ENCODE peak calls at places on chromosome 2, in six cellular contexts. K is brain microvascular endothelial cell, M is kidney epithelial cell, O is transverse colon, Y is IMR-90, I is heart left ventricle. E is an unnamed sample.

GRCh38 chr2:9967053-9967775 is 15.7 kb downstream of the GRHL1 start:
- DNase-seq in M (no peak), Y (no peak), K (no peak), I (no peak), O (no peak), E (peak)

GRCh38 chr2:168194784-168195522 is 52.4 kb downstream of the STK39 start:
- DNase-seq in O (no peak), Y (peak), K (no peak), I (no peak), M (no peak), E (peak)

GRCh38 chr2:69113627-69114026 is 100.6 kb downstream of the ANTXR1 start:
- DNase-seq in I (no peak), Y (no peak), O (no peak), M (no peak), K (no peak), E (peak)

GRCh38 chr2:189347540-189347939 is 93.7 kb upstream of the WDR75 start:
- DNase-seq in Y (peak), I (no peak), M (peak), O (peak), K (peak), E (peak)

GRCh38 chr2:77270433-77270832 is 251.7 kb downstream of the LRRTM4 start:
- DNase-seq in I (no peak), M (no peak), K (no peak), Y (no peak), O (no peak), E (no peak)

GRCh38 chr2:189265696-189266320 is 86.2 kb upstream of the COL5A2 start:
- DNase-seq in K (no peak), O (no peak), I (no peak), Y (peak), M (no peak), E (peak)

GRCh38 chr2:201122276-201122675 is 6.3 kb downstream of the CFLAR start:
- DNase-seq in Y (no peak), M (no peak), I (no peak), K (no peak), O (no peak), E (peak)

GRCh38 chr2:211359353-211359752 is 803.0 kb downstream of the CPS1 start:
- DNase-seq in I (no peak), M (no peak), Y (no peak), K (no peak), O (no peak), E (no peak)

GRCh38 chr2:229387815-229388214 is 116.7 kb upstream of the PID1 start:
- DNase-seq in M (no peak), O (no peak), I (no peak), Y (no peak), K (no peak), E (peak)

GRCh38 chr2:160290590-160290989 is 90.5 kb upstream of the ITGB6 start:
- DNase-seq in I (no peak), O (no peak), Y (no peak), M (no peak), K (no peak), E (no peak)

GRCh38 chr2:17643031-17643615 is 102.6 kb downstream of the VSNL1 start:
- DNase-seq in O (no peak), Y (peak), I (peak), K (peak), M (peak), E (peak)

GRCh38 chr2:102581911-102582310 is 37.4 kb upstream of the SLC9A2 start:
- DNase-seq in I (no peak), Y (no peak), M (no peak), O (no peak), K (no peak), E (no peak)

GRCh38 chr2:99697811-99698568 is 208.2 kb upstream of the REV1 start:
- DNase-seq in I (peak), M (peak), K (peak), O (no peak), Y (peak), E (peak)

GRCh38 chr2:20072436-20073158 is 21.2 kb upstream of the LAPTM4A start:
- DNase-seq in O (no peak), I (no peak), K (no peak), M (no peak), Y (no peak), E (no peak)

GRCh38 chr2:164818149-164819136 is 23.2 kb downstream of the COBLL1 start:
- DNase-seq in M (no peak), O (no peak), I (no peak), K (no peak), Y (no peak), E (no peak)

GRCh38 chr2:100011272-100011711 is 131.1 kb downstream of the AFF3 start:
- DNase-seq in O (no peak), M (peak), K (peak), I (no peak), Y (peak), E (peak)

GRCh38 chr2:156396126-156396525 is 40.1 kb upstream of the GPD2 start:
- DNase-seq in O (no peak), M (no peak), Y (no peak), I (no peak), K (no peak), E (no peak)

GRCh38 chr2:193240752-193241151 is 1046.0 kb upstream of the TMEFF2 start:
- DNase-seq in M (no peak), Y (no peak), K (no peak), I (no peak), O (no peak), E (no peak)

GRCh38 chr2:5609191-5609590 is 83.0 kb upstream of the SOX11 start:
- DNase-seq in I (no peak), M (no peak), K (no peak), Y (no peak), O (no peak), E (no peak)

GRCh38 chr2:3198119-3198518 is 179.5 kb downstream of the EIPR1 start:
- DNase-seq in O (no peak), Y (no peak), M (no peak), I (no peak), K (no peak), E (no peak)

GRCh38 chr2:235001237-235002133 is 49.7 kb downstream of the SH3BP4 start:
- DNase-seq in M (no peak), K (no peak), Y (no peak), I (no peak), O (peak), E (no peak)
- H3K4me3 ChIP-seq in M (no peak), K (no peak), Y (no peak), I (no peak), O (no peak), E (no peak)

GRCh38 chr2:55049794-55050132 is 488 bp downstream of the RTN4 start:
- DNase-seq in O (no peak), K (no peak), Y (no peak), M (no peak), I (no peak), E (peak)
- H3K4me3 ChIP-seq in O (peak), K (peak), Y (peak), M (peak), I (peak), E (peak)

GRCh38 chr2:236872015-236872414 is 213.7 kb upstream of the COPS8 start:
- DNase-seq in M (no peak), O (no peak), I (no peak), K (no peak), Y (no peak), E (no peak)
- H3K4me3 ChIP-seq in M (no peak), O (no peak), I (no peak), K (no peak), Y (no peak), E (no peak)

DNA sequence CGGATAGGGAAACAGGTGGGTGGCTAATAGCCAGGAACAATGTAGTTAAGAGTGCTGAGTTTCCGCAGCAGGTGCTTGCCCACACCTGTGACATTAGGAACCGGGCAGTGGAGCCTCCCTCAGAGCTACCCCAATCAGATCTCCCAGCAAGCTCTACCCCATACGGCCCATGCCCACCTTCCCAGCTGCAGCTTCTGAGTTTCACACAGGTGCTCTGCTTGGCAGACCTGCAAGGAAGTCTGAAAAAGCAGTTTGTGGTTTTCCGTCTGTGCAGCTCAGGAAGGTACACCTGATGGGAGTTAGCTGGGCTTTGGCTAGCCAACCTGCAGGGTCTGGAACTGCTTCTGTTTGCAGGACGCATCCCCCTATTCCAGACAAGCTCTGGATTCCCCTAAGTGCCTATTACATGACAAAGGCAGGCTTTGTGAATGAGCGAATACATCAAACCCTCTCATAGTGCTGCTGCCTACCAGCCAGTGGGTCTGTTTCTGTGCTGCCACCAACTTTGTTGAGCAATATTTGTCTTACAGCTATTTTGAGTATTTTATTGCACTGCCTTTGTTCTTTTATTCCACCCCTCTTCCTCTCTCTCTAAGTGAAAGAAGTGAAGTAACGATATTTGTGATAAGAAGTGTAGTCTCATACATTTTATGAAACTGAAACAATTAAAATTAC is 24.7 kb upstream of the CEP68 start:
- DNase-seq in K (no peak), M (no peak), I (no peak), Y (no peak), O (peak), E (no peak)
- H3K4me3 ChIP-seq in K (no peak), M (no peak), I (no peak), Y (no peak), O (no peak), E (no peak)

GRCh38 chr2:222892321-222892720 is 31.5 kb downstream of the ACSL3 start:
- DNase-seq in I (no peak), Y (peak), M (no peak), K (no peak), O (no peak), E (peak)

GRCh38 chr2:222893716-222894115 is 32.9 kb downstream of the ACSL3 start:
- DNase-seq in Y (no peak), I (no peak), M (no peak), K (no peak), O (no peak), E (no peak)

GRCh38 chr2:222895143-222895542 is 34.3 kb downstream of the ACSL3 start:
- DNase-seq in M (no peak), O (no peak), Y (no peak), K (no peak), I (no peak), E (no peak)

GRCh38 chr2:222888716-222889115 is 27.9 kb downstream of the ACSL3 start:
- DNase-seq in I (no peak), M (no peak), Y (no peak), K (no peak), O (no peak), E (no peak)

GRCh38 chr2:222891890-222892289 is 31.1 kb downstream of the ACSL3 start:
- DNase-seq in Y (peak), M (no peak), I (no peak), O (no peak), K (no peak), E (no peak)
- H3K4me3 ChIP-seq in Y (no peak), M (no peak), I (no peak), O (no peak), K (peak), E (no peak)

DNA sequence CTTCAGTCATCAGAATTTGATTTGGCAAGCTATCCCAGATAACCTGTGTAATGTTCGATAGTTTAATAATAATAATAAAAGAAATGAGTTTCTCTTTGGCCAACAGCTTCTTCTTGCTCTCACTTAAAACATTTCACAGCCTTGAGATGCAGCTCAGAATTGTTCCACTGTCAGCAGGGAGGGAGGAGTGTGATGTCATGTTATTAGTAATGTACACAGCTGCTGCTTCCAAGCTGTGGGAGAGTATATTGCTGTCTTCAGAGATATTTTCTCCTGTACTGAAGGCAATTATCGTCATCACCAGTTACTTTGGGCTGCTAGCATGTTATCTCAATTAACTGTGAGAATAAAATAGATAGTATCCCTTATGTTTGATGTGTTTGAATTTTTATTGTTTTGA is 146.9 kb upstream of the MAP3K20 start:
- DNase-seq in O (no peak), Y (peak), M (no peak), K (peak), I (no peak), E (peak)
- H3K4me3 ChIP-seq in O (no peak), Y (no peak), M (no peak), K (no peak), I (peak), E (no peak)

GRCh38 chr2:176098366-176099158 is 1.0 kb upstream of the HOXD12 start:
- DNase-seq in M (no peak), Y (no peak), I (no peak), O (no peak), K (no peak), E (no peak)
- H3K4me3 ChIP-seq in M (no peak), Y (no peak), I (no peak), O (no peak), K (no peak), E (peak)

GRCh38 chr2:120312076-120312475 is 33.9 kb upstream of the INHBB start:
- DNase-seq in Y (no peak), I (no peak), O (no peak), K (no peak), M (no peak), E (no peak)

GRCh38 chr2:120313695-120314615 is 32.0 kb upstream of the INHBB start:
- DNase-seq in K (no peak), Y (no peak), M (no peak), I (no peak), O (no peak), E (no peak)

GRCh38 chr2:120315367-120316033 is 30.4 kb upstream of the INHBB start:
- DNase-seq in K (no peak), M (no peak), O (no peak), I (no peak), Y (no peak), E (no peak)

GRCh38 chr2:120314656-120315366 is 31.1 kb upstream of the INHBB start:
- DNase-seq in O (no peak), Y (no peak), M (no peak), K (no peak), I (no peak), E (no peak)

GRCh38 chr2:120312861-120313694 is 32.9 kb upstream of the INHBB start:
- DNase-seq in I (peak), K (peak), Y (peak), O (peak), M (peak), E (peak)
- H3K4me3 ChIP-seq in I (peak), K (peak), Y (peak), O (peak), M (peak), E (peak)

DNA sequence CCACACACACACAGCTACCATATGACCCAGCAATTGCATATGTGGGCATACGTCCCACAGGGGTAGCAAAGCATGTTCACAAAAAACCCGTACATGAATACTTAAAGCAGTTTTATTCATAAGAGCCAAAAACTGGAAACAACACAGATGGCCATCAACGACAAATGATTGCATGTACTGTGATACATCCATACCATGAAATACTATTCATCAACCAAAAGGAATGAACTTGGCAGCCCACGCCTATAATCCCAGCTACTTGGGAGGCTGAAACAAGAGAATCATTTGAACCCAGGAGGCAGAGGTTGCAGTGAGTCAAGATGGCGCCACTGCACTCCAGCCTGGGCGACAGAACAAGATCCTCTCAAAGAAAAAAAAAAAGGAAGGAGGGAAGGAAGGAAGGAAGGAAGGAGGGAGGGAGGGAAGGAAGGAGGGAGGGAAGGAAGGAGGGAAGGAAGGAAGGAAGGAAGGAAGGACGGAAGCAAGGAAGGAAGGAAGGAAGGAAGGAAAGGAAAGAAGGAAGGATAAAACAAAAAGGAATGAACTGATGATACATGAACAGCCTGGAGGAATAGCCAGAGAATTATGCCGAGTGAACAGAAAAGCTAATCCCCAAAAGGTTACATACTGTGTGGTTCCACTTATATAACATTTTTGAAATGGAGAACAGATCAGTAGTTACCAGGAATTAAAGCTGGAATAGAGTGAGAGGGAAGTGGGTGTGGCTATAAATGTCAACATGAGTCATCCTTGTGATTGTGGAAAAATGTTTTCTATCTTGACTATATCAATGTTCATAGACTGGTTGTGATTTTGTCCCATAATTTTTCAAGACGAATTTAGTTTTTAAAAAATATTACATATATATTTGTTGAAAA is 19.6 kb upstream of the YPEL5 start:
- DNase-seq in M (no peak), O (no peak), I (no peak), Y (peak), K (peak), E (peak)
- H3K4me3 ChIP-seq in M (no peak), O (no peak), I (no peak), Y (no peak), K (no peak), E (no peak)

GRCh38 chr2:31947871-31948270 is 62.9 kb downstream of the MEMO1 start:
- DNase-seq in I (no peak), Y (no peak), O (no peak), K (no peak), M (no peak), E (no peak)

GRCh38 chr2:31944828-31945571 is 65.8 kb downstream of the MEMO1 start:
- DNase-seq in M (no peak), Y (no peak), O (no peak), K (no peak), I (no peak), E (no peak)

GRCh38 chr2:31943636-31944225 is 67.1 kb downstream of the MEMO1 start:
- DNase-seq in K (no peak), Y (no peak), M (no peak), O (no peak), I (no peak), E (no peak)

GRCh38 chr2:31946838-31947237 is 64.0 kb downstream of the MEMO1 start:
- DNase-seq in O (no peak), I (no peak), K (no peak), Y (no peak), M (no peak), E (no peak)

GRCh38 chr2:31945572-31945935 is 65.3 kb downstream of the MEMO1 start:
- DNase-seq in K (peak), Y (peak), M (no peak), O (no peak), I (no peak), E (no peak)
- H3K4me3 ChIP-seq in K (no peak), Y (no peak), M (no peak), O (no peak), I (no peak), E (no peak)